ENCODE peak calls at places on chromosome 7, in ten cellular contexts. W is suprapubic skin; G is K562; H is sigmoid colon; X is adrenal gland; M is thoracic aorta; Y is CD8-positive, alpha-beta T cell; F is thyroid gland; U is fibroblast of lung; Q is tibial artery. K is an unnamed sample.

GRCh38 chr7:99949645-99950228 is 20.3 kb upstream of the GJC3 start:
- DNase-seq in W (no peak), G (peak; percentile 17), H (no peak), X (no peak), M (no peak), Y (no peak), F (no peak), U (peak; percentile 4), Q (no peak), K (peak; percentile 65)

GRCh38 chr7:157523766-157524421 is 187.1 kb downstream of the DNAJB6 start:
- DNase-seq in W (no peak), G (no peak), H (peak; percentile 57), X (no peak), M (no peak), Y (peak; percentile 47), F (no peak), U (no peak), Q (no peak), K (no peak)

GRCh38 chr7:127776776-127777390 is 124.9 kb downstream of the SND1 start:
- DNase-seq in W (no peak), G (no peak), H (no peak), X (no peak), M (no peak), Y (no peak), F (no peak), U (peak; percentile 93), Q (no peak), K (no peak)

GRCh38 chr7:121334875-121335648 is 6.3 kb downstream of the WNT16 start:
- DNase-seq in W (no peak), G (no peak), H (no peak), X (no peak), M (no peak), Y (no peak), F (no peak), U (peak; percentile 43), Q (no peak), K (no peak)

GRCh38 chr7:88062238-88062637 is 128.2 kb downstream of the ADAM22 start:
- DNase-seq in W (no peak), G (no peak), H (no peak), X (no peak), M (no peak), Y (no peak), F (no peak), U (no peak), Q (no peak), K (no peak)

GRCh38 chr7:30983042-30983913 is 19.5 kb downstream of the GHRHR start:
- DNase-seq in W (peak; percentile 90), G (peak; percentile 86), H (peak; percentile 90), X (peak; percentile 90), M (peak; percentile 28), Y (peak; percentile 81), F (peak; percentile 77), U (peak; percentile 56), Q (peak; percentile 77), K (peak; percentile 73)

GRCh38 chr7:1329261-1329660 is 96.6 kb downstream of the UNCX start:
- DNase-seq in W (no peak), G (no peak), H (no peak), X (no peak), M (no peak), Y (no peak), F (no peak), U (no peak), Q (no peak), K (no peak)

GRCh38 chr7:4753610-4754432 is 21.6 kb upstream of the AP5Z1 start:
- DNase-seq in W (no peak), G (peak; percentile 81), H (peak; percentile 90), X (peak; percentile 88), M (no peak), Y (peak; percentile 92), F (peak; percentile 83), U (peak; percentile 29), Q (peak; percentile 56), K (peak; percentile 77)

GRCh38 chr7:142334806-142335205 is 76.9 kb upstream of the PRSS58 start:
- DNase-seq in W (no peak), G (no peak), H (no peak), X (no peak), M (no peak), Y (no peak), F (no peak), U (no peak), Q (no peak), K (no peak)

GRCh38 chr7:142331941-142332340 is 74.1 kb upstream of the PRSS58 start:
- DNase-seq in W (no peak), G (no peak), H (no peak), X (no peak), M (no peak), Y (no peak), F (no peak), U (no peak), Q (no peak), K (no peak)

GRCh38 chr7:142337406-142338001 is 79.6 kb upstream of the PRSS58 start:
- DNase-seq in W (no peak), G (no peak), H (no peak), X (no peak), M (no peak), Y (no peak), F (no peak), U (no peak), Q (no peak), K (no peak)

GRCh38 chr7:142332421-142332820 is 74.6 kb upstream of the PRSS58 start:
- DNase-seq in W (no peak), G (no peak), H (no peak), X (no peak), M (no peak), Y (no peak), F (no peak), U (no peak), Q (no peak), K (no peak)

GRCh38 chr7:142334236-142334635 is 76.4 kb upstream of the PRSS58 start:
- DNase-seq in W (no peak), G (no peak), H (no peak), X (no peak), M (no peak), Y (no peak), F (no peak), U (no peak), Q (no peak), K (no peak)
- H3K27ac ChIP-seq in W (no peak overlapping the region), G (no peak overlapping the region), H (no peak overlapping the region), X (no peak overlapping the region), M (no peak overlapping the region), Y (no peak overlapping the region), F (no peak overlapping the region), U (no peak overlapping the region), Q (no peak overlapping the region), K (no peak overlapping the region)

GRCh38 chr7:8700076-8700624 is 266.7 kb downstream of the NXPH1 start:
- DNase-seq in W (no peak), G (no peak), H (no peak), X (no peak), M (no peak), Y (no peak), F (no peak), U (no peak), Q (no peak), K (no peak)

DNA sequence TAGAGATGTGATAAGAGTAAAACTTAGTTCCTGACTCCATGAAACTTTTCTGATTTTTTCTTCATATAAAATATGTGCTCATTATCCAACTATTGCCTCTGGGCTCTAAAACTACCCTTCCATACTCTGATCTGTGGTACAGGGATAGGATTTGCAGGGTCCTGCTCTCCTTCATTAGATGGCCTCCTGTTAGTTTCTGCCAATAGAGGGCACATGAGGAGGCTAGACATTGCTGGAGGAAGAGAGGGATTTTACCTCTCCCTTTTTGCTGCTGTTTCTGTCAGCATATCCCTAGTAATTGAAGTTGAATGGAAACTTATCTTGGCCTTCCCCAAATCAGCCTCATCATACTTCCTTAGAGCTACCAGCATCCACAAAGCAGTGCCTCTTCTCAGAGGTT is 269.4 kb downstream of the NXPH1 start:
- DNase-seq in W (no peak), G (no peak), H (no peak), X (no peak), M (no peak), Y (no peak), F (no peak), U (no peak), Q (no peak), K (no peak)
- TF ChIP-seq CTCF in W (no peak), G (no peak), H (no peak), X (no peak), M (no peak), Y (no peak), F (no peak), U (no peak), Q (no peak), K (no peak)

GRCh38 chr7:158588085-158588877 is 658 bp upstream of the PTPRN2 start:
- DNase-seq in W (no peak), G (no peak), H (peak; percentile 57), X (no peak), M (no peak), Y (no peak), F (no peak), U (no peak), Q (no peak), K (no peak)

GRCh38 chr7:158588878-158589442 is 1.3 kb upstream of the PTPRN2 start:
- DNase-seq in W (no peak), G (no peak), H (peak; percentile 59), X (no peak), M (no peak), Y (no peak), F (no peak), U (no peak), Q (no peak), K (no peak)

GRCh38 chr7:158591944-158592343 is 4.3 kb upstream of the PTPRN2 start:
- DNase-seq in W (no peak), G (no peak), H (peak; percentile 21), X (no peak), M (no peak), Y (no peak), F (no peak), U (no peak), Q (no peak), K (no peak)

GRCh38 chr7:158589653-158590052 is 2.0 kb upstream of the PTPRN2 start:
- DNase-seq in W (no peak), G (no peak), H (no peak), X (no peak), M (no peak), Y (no peak), F (no peak), U (no peak), Q (no peak), K (no peak)

DNA sequence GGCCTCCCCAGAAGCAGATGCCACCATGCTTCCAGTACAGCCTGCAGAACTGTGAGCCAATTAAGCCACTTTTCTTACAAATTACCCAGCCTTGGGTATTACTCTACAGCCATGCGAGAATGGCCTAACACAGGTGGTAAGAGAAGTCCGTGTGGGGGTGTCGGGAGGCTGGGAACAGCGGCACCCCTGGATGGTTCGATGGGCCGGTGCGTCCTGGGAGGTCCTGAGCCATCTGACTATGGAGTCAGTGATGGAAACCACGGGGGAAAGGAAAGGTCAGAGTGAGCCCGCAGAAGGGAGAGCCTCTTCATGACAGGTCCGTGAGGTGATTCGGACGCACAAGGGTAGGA is 2.5 kb upstream of the PTPRN2 start:
- DNase-seq in W (no peak), G (no peak), H (no peak), X (no peak), M (no peak), Y (no peak), F (no peak), U (no peak), Q (no peak), K (no peak)
- H3K27ac ChIP-seq in W (no peak overlapping the region), G (no peak overlapping the region), H (no peak overlapping the region), X (no peak overlapping the region), M (no peak overlapping the region), Y (no peak overlapping the region), F (no peak overlapping the region), U (no peak overlapping the region), Q (no peak overlapping the region), K (peak overlapping the region; percentile 88)

GRCh38 chr7:105389090-105389650 is 449 bp upstream of the SRPK2 start:
- DNase-seq in W (no peak), G (peak; percentile 79), H (peak; percentile 74), X (peak; percentile 53), M (no peak), Y (peak; percentile 59), F (peak; percentile 47), U (peak; percentile 56), Q (peak; percentile 46), K (peak; percentile 16)
- TF ChIP-seq CTCF in W (no peak), G (peak; percentile 4), H (no peak), X (no peak), M (no peak), Y (no peak), F (no peak), U (peak; percentile 7), Q (no peak), K (no peak)